ENCODE peak calls at places on chromosome 22, in ten cellular contexts. L is hypothalamus, B is non-pigmented ciliary epithelial cell, Y is AML-193, G is brain microvascular endothelial cell, E is dermis microvascular lymphatic vessel endothelial cell, U is sigmoid colon, M is GM13977, X is DMS53, S is smooth muscle cell of the brain vasculature. A is an unnamed sample.
A peak's percentile ranks its signal among the peaks of the same experiment; 100 is the strongest.

GRCh38 chr22:19879996-19880785 is 25.5 kb upstream of the GNB1L start:
- DNase-seq in Y (no peak), M (no peak), U (peak; percentile 56), S (no peak), L (no peak), B (no peak), E (no peak), G (no peak), X (no peak), A (no peak)

GRCh38 chr22:50730941-50731661 is 6.9 kb upstream of the ACR start:
- DNase-seq in B (no peak), S (no peak), L (no peak), U (no peak), M (no peak), E (no peak), X (no peak), Y (no peak), G (no peak), A (no peak)

GRCh38 chr22:29503811-29504372 is 23.9 kb downstream of the NEFH start:
- DNase-seq in E (no peak), M (no peak), G (peak; percentile 67), B (peak; percentile 37), L (no peak), X (no peak), S (peak; percentile 39), U (peak; percentile 88), Y (no peak), A (no peak)

GRCh38 chr22:42533638-42533977 is 14.0 kb upstream of the RRP7A start:
- DNase-seq in E (no peak), L (no peak), Y (no peak), B (no peak), X (no peak), M (no peak), U (no peak), S (no peak), G (no peak), A (no peak)

GRCh38 chr22:38314992-38315800 is 2.0 kb downstream of the CSNK1E start:
- DNase-seq in U (no peak), L (no peak), M (no peak), G (no peak), B (no peak), S (no peak), X (no peak), E (no peak), Y (no peak), A (peak; percentile 47)

GRCh38 chr22:22983123-22983522 is 87.2 kb upstream of the GNAZ start:
- DNase-seq in M (no peak), U (no peak), L (no peak), S (no peak), B (no peak), G (no peak), X (no peak), E (no peak), Y (no peak), A (no peak)

GRCh38 chr22:28143206-28143605 is 224.2 kb upstream of the PITPNB start:
- DNase-seq in S (no peak), G (no peak), U (no peak), L (no peak), X (no peak), B (no peak), E (no peak), Y (no peak), M (no peak), A (no peak)

GRCh38 chr22:42752912-42753311 is 32.2 kb upstream of the A4GALT start:
- DNase-seq in G (no peak), L (no peak), M (peak; percentile 82), Y (no peak), S (no peak), B (no peak), E (no peak), X (no peak), U (no peak), A (no peak)

GRCh38 chr22:49576241-49577141 is 251.2 kb downstream of the BRD1 start:
- DNase-seq in L (no peak), E (no peak), U (peak; percentile 52), B (no peak), S (no peak), X (no peak), Y (no peak), M (no peak), G (no peak), A (no peak)

GRCh38 chr22:26579331-26579886 is 10.5 kb downstream of the TPST2 start:
- DNase-seq in E (no peak), L (no peak), X (no peak), U (no peak), S (no peak), G (no peak), M (peak; percentile 61), Y (peak; percentile 41), B (no peak), A (no peak)

A was measured in DMS 273 treated with DMSO at 0.1 percent for 48 hours.